ENCODE peak calls at places on chromosomes 13 and 19, in seven cellular contexts. P is breast epithelium, W is heart left ventricle, Y is foreskin fibroblast, U is mammary epithelial cell, L is OCI-LY7, T is tibial artery. R is an unnamed sample.
A peak's percentile ranks its signal among the peaks of the same experiment; 100 is the strongest.

GRCh38 chr13:110405597-110406450 is 98.7 kb downstream of the COL4A2 start:
- DNase-seq in P (peak; percentile 11), W (no peak), Y (peak; percentile 53), U (peak; percentile 35), L (no peak), T (no peak), R (no peak)

GRCh38 chr13:92473736-92474465 is 752.7 kb upstream of the GPC6 start:
- DNase-seq in P (no peak), W (no peak), Y (no peak), U (no peak), L (no peak), T (no peak), R (no peak)

GRCh38 chr19:31179471-31179852 is 169.8 kb downstream of the TSHZ3 start:
- DNase-seq in P (no peak), W (no peak), Y (no peak), U (no peak), L (no peak), T (no peak), R (no peak)

GRCh38 chr13:69857188-69857821 is 250.3 kb upstream of the ATXN8OS start:
- DNase-seq in P (no peak), W (no peak), Y (peak; percentile 2), U (peak; percentile 18), L (peak; percentile 63), T (no peak), R (peak; percentile 4)

GRCh38 chr19:6587093-6587820 is 3.7 kb downstream of the CD70 start:
- DNase-seq in P (no peak), W (no peak), Y (peak; percentile 12), U (peak; percentile 28), L (peak; percentile 75), T (no peak), R (peak; percentile 39)

GRCh38 chr13:113557013-113557412 is 27.5 kb upstream of the TFDP1 start:
- DNase-seq in P (peak; percentile 10), W (no peak), Y (no peak), U (no peak), L (no peak), T (no peak), R (no peak)

GRCh38 chr13:64051278-64051677 is 2635.6 kb upstream of the PCDH20 start:
- DNase-seq in P (no peak), W (no peak), Y (no peak), U (no peak), L (no peak), T (no peak), R (no peak)

GRCh38 chr13:106961219-106961618 is 393.3 kb upstream of the ARGLU1 start:
- DNase-seq in P (no peak), W (no peak), Y (no peak), U (no peak), L (no peak), T (no peak), R (no peak)

GRCh38 chr13:66618702-66619101 is 611.4 kb downstream of the PCDH9 start:
- DNase-seq in P (no peak), W (no peak), Y (peak; percentile 64), U (peak; percentile 14), L (peak; percentile 34), T (no peak), R (no peak)

GRCh38 chr19:54420383-54421168 is 5.3 kb downstream of the TTYH1 start:
- DNase-seq in P (peak; percentile 41), W (peak; percentile 64), Y (no peak), U (no peak), L (no peak), T (no peak), R (no peak)

GRCh38 chr19:10019246-10019645 is 6.0 kb downstream of the RDH8 start:
- DNase-seq in P (no peak), W (no peak), Y (peak; percentile 26), U (no peak), L (no peak), T (no peak), R (no peak)

GRCh38 chr13:43269037-43269476 is 245.7 kb downstream of the DNAJC15 start:
- DNase-seq in P (no peak), W (no peak), Y (peak; percentile 89), U (peak; percentile 84), L (no peak), T (no peak), R (no peak)

GRCh38 chr13:94656766-94657165 is 55.1 kb downstream of the GPR180 start:
- DNase-seq in P (no peak), W (no peak), Y (peak; percentile 94), U (peak; percentile 82), L (no peak), T (no peak), R (peak; percentile 18)

GRCh38 chr13:29923554-29924481 is 73.4 kb upstream of the UBL3 start:
- DNase-seq in P (peak; percentile 83), W (peak; percentile 71), Y (peak; percentile 95), U (peak; percentile 97), L (peak; percentile 39), T (peak; percentile 89), R (peak; percentile 67)

GRCh38 chr13:50303963-50304721 is 288.9 kb downstream of the KCNRG start:
- DNase-seq in P (no peak), W (no peak), Y (no peak), U (no peak), L (no peak), T (no peak), R (no peak)

GRCh38 chr19:42090687-42091086 is 14.7 kb downstream of the ZNF574 start:
- DNase-seq in P (no peak), W (no peak), Y (no peak), U (no peak), L (no peak), T (no peak), R (no peak)

GRCh38 chr19:42089772-42090171 is 13.8 kb downstream of the ZNF574 start:
- DNase-seq in P (no peak), W (no peak), Y (no peak), U (no peak), L (no peak), T (no peak), R (no peak)

GRCh38 chr19:42091300-42092266 is 15.6 kb downstream of the ZNF574 start:
- DNase-seq in P (no peak), W (no peak), Y (peak; percentile 87), U (peak; percentile 63), L (no peak), T (no peak), R (no peak)

GRCh38 chr19:42093505-42093904 is 17.5 kb downstream of the ZNF574 start:
- DNase-seq in P (no peak), W (no peak), Y (no peak), U (no peak), L (no peak), T (no peak), R (no peak)

DNA sequence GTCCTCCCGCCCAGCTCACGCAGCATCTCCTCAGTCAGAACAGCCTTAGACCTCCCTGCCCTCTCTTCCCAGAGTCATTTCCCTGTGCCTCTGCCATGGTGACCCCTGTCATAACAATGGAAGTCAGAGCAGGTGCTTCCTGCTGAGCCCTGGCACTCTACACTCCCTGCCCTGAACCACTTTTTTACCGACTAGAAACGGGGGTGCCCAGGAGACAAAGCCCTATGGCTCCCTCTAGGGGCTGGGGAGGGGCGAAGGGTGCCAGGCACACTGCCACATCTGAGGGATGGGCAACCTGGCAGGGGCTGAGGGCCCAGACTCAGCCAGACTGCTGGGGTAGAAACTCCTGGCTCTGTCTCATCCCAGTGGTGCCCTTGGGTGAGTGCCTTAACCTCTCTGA is 16.4 kb downstream of the ZNF574 start:
- DNase-seq in P (no peak), W (no peak), Y (peak; percentile 37), U (peak; percentile 41), L (peak; percentile 46), T (no peak), R (no peak)
- TF ChIP-seq CTCF in P (no peak), W (peak; percentile 48), Y (peak; percentile 48), U (peak; percentile 86), L (peak; percentile 77), T (no peak), R (peak; percentile 50)

GRCh38 chr19:16185123-16185924 is at the start of gene FAM32A:
- DNase-seq in P (peak; percentile 99), W (peak; percentile 99), Y (peak; percentile 99), U (peak; percentile 99), L (peak; percentile 99), T (peak; percentile 99), R (peak; percentile 97)
- TF ChIP-seq CTCF in P (peak; percentile 28), W (peak; percentile 18), Y (no peak), U (peak; percentile 18), L (no peak), T (peak; percentile 29), R (no peak)

GRCh38 chr13:41552031-41552430 is 94.7 kb downstream of the RGCC start:
- DNase-seq in P (no peak), W (no peak), Y (no peak), U (no peak), L (no peak), T (no peak), R (no peak)

GRCh38 chr13:41558781-41559560 is 101.6 kb downstream of the RGCC start:
- DNase-seq in P (no peak), W (no peak), Y (no peak), U (no peak), L (no peak), T (no peak), R (no peak)

GRCh38 chr13:41557719-41558118 is 100.4 kb downstream of the RGCC start:
- DNase-seq in P (no peak), W (no peak), Y (no peak), U (no peak), L (no peak), T (no peak), R (no peak)

GRCh38 chr13:41554180-41554579 is 96.8 kb downstream of the RGCC start:
- DNase-seq in P (no peak), W (no peak), Y (no peak), U (no peak), L (peak; percentile 18), T (no peak), R (no peak)

GRCh38 chr13:41554626-41555386 is 97.5 kb downstream of the RGCC start:
- DNase-seq in P (no peak), W (no peak), Y (no peak), U (peak; percentile 59), L (peak; percentile 89), T (no peak), R (peak; percentile 78)
- TF ChIP-seq CTCF in P (no peak), W (no peak), Y (no peak), U (no peak), L (peak; percentile 21), T (no peak), R (peak; percentile 22)

GRCh38 chr19:18160441-18160791 is 7.5 kb downstream of the PIK3R2 start:
- DNase-seq in P (no peak), W (no peak), Y (peak; percentile 41), U (no peak), L (no peak), T (no peak), R (no peak)

GRCh38 chr19:18159810-18160209 is 6.8 kb downstream of the PIK3R2 start:
- DNase-seq in P (no peak), W (no peak), Y (no peak), U (no peak), L (no peak), T (no peak), R (no peak)

GRCh38 chr19:18164072-18164471 is 9.5 kb upstream of the IFI30 start:
- DNase-seq in P (no peak), W (no peak), Y (no peak), U (no peak), L (no peak), T (no peak), R (no peak)

GRCh38 chr19:18160792-18161690 is 8.1 kb downstream of the PIK3R2 start:
- DNase-seq in P (peak; percentile 54), W (peak; percentile 76), Y (peak; percentile 84), U (peak; percentile 57), L (peak; percentile 88), T (peak; percentile 58), R (peak; percentile 97)

DNA sequence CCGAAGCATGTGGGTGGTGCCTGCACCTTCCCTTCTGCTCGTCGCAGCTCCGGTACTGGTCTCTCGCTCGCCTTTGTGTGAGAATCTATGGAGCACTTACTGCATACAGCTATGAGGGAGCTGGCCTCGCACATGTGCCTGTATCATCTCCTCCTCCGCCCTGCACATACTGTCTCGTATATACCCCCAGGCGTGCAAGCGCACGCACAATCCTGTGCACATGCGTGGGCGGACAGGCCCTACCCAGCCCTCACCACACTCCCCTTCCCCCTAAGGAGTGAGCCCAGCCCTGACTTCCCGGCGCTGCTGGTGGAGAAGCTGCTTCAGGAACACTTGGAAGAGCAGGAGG is 8.7 kb downstream of the PIK3R2 start:
- DNase-seq in P (no peak), W (no peak), Y (no peak), U (peak; percentile 41), L (no peak), T (no peak), R (no peak)
- TF ChIP-seq CTCF in P (no peak), W (no peak), Y (no peak), U (no peak), L (no peak), T (no peak), R (no peak)

R was measured in GM13977.